ENCODE peak calls at places on chromosomes 2 and 18, in eight cellular contexts. U is heart left ventricle, M is tibial artery, Z is endodermal cell, D is GM12864, S is AG10803, B is endothelial cell, C is GM10248. R is an unnamed sample.

GRCh38 chr2:109318150-109318948 is 189.3 kb downstream of the SH3RF3 start:
- DNase-seq in U (peak; percentile 59), M (peak; percentile 89), Z (no peak), D (no peak), S (peak; percentile 95), B (no peak), C (no peak), R (no peak)

GRCh38 chr18:73980289-73980979 is 167.2 kb downstream of the FBXO15 start:
- DNase-seq in U (no peak), M (no peak), Z (peak; percentile 88), D (no peak), S (peak; percentile 21), B (peak; percentile 61), C (no peak), R (no peak)

GRCh38 chr2:72109904-72110303 is 37.8 kb downstream of the CYP26B1 start:
- DNase-seq in U (no peak), M (no peak), Z (peak; percentile 21), D (no peak), S (no peak), B (no peak), C (no peak), R (no peak)

GRCh38 chr18:49878567-49878966 is 65.2 kb upstream of the ACAA2 start:
- DNase-seq in U (no peak), M (no peak), Z (no peak), D (no peak), S (no peak), B (no peak), C (no peak), R (no peak)

GRCh38 chr2:64228126-64228678 is 84.0 kb upstream of the PELI1 start:
- DNase-seq in U (peak; percentile 86), M (peak; percentile 86), Z (peak; percentile 95), D (peak; percentile 39), S (peak; percentile 37), B (peak; percentile 81), C (peak; percentile 85), R (peak; percentile 79)

GRCh38 chr2:19198376-19198775 is 160.0 kb downstream of the OSR1 start:
- DNase-seq in U (peak; percentile 23), M (no peak), Z (no peak), D (no peak), S (peak; percentile 60), B (no peak), C (no peak), R (no peak)

GRCh38 chr2:191352536-191352935 is 107.3 kb downstream of the MYO1B start:
- DNase-seq in U (no peak), M (no peak), Z (no peak), D (no peak), S (peak; percentile 87), B (no peak), C (no peak), R (no peak)

GRCh38 chr2:128505150-128505490 is 186.5 kb upstream of the HS6ST1 start:
- DNase-seq in U (no peak), M (peak; percentile 47), Z (peak; percentile 41), D (no peak), S (no peak), B (no peak), C (no peak), R (no peak)

GRCh38 chr18:55337153-55337552 is 250.8 kb downstream of the TCF4 start:
- DNase-seq in U (no peak), M (no peak), Z (no peak), D (no peak), S (no peak), B (no peak), C (no peak), R (no peak)

GRCh38 chr2:226725096-226725495 is 74.5 kb downstream of the IRS1 start:
- DNase-seq in U (no peak), M (no peak), Z (no peak), D (no peak), S (no peak), B (no peak), C (no peak), R (no peak)

GRCh38 chr18:21930177-21930576 is 189.6 kb downstream of the MIB1 start:
- DNase-seq in U (no peak), M (no peak), Z (no peak), D (no peak), S (no peak), B (no peak), C (no peak), R (no peak)

GRCh38 chr2:127025357-127026062 is 81.4 kb downstream of the BIN1 start:
- DNase-seq in U (peak; percentile 48), M (peak; percentile 77), Z (peak; percentile 97), D (peak; percentile 13), S (peak; percentile 56), B (peak; percentile 84), C (peak; percentile 61), R (peak; percentile 61)

GRCh38 chr18:12597775-12598174 is 60.1 kb downstream of the SPIRE1 start:
- DNase-seq in U (no peak), M (no peak), Z (no peak), D (no peak), S (peak; percentile 94), B (no peak), C (no peak), R (no peak)

GRCh38 chr2:45045706-45046105 is 36.5 kb upstream of the SIX2 start:
- DNase-seq in U (no peak), M (no peak), Z (no peak), D (no peak), S (no peak), B (no peak), C (no peak), R (no peak)

GRCh38 chr2:53422979-53423378 is 344.6 kb upstream of the CHAC2 start:
- DNase-seq in U (no peak), M (no peak), Z (peak; percentile 79), D (peak; percentile 12), S (peak; percentile 65), B (peak; percentile 42), C (peak; percentile 31), R (peak; percentile 45)

GRCh38 chr2:25887624-25888242 is 9.4 kb upstream of the ASXL2 start:
- DNase-seq in U (no peak), M (no peak), Z (no peak), D (no peak), S (no peak), B (no peak), C (no peak), R (no peak)

DNA sequence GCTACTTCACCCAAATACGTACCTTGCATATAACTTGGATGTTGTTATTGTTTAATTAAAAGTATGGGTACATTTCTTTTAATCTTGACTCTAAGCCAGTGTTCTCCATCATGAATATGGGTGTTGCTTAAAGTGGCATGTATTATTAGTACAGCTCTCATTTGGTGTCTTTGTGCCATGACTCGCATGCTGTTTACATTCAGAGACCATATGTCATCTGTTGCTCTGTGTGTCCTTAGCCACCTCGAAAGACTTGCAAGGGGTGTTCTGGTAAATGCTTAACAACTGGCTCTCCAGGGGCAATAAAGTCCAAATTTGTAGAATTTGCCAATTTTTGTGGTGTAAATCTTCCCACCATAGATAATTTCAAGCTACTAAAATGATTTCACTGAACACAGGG is 154.5 kb upstream of the FN1 start:
- DNase-seq in U (no peak), M (no peak), Z (no peak), D (no peak), S (peak; percentile 62), B (no peak), C (no peak), R (no peak)
- TF ChIP-seq CTCF in U (no peak), M (no peak), Z (no peak), D (no peak), S (no peak), B (no peak), C (no peak), R (no peak)

DNA sequence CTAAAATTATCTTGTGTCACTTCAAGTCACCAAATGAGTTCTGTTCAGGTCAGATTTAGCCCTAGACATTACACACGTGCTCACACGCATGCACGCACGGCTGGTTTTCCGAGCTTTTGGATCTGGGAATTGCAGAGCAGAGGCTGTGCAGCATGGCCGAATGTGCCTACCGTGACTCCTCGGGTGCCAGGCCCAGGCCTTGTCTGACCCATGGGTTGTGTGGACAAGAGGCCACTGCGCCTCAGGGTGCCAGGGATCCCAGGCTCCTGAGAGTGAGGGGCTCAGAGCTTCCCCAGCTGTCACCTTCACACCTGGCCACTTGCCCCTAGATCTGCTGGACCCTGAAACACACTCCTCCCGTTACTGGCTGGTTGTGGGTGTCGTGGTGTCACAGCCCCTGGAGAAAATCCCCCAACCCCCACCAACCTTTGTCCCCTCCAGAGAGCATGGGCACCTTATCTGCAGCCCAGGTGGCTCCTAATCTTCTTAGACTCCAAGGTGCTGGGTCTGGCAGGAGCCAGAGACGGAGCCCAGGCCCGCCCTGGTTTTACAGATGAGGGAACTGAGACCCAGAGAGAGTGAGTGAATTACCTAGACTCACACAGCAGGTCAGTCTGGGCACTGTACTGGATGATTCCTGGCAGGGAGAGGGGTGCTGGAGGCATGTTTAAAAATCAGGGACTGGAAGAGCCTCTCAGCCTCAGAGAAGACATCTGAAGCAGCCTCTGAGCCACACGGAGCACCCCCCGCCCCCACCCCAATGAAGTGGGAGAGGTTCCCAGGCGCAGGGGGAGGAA is 56.8 kb downstream of the ATOH8 start:
- DNase-seq in U (no peak), M (peak; percentile 68), Z (no peak), D (no peak), S (peak; percentile 40), B (no peak), C (no peak), R (no peak)
- TF ChIP-seq CTCF in U (no peak), M (no peak), Z (no peak), D (no peak), S (no peak), B (no peak), C (no peak), R (no peak)

GRCh38 chr18:76823574-76823973 is 1.2 kb downstream of the ZNF236 start:
- DNase-seq in U (no peak), M (no peak), Z (peak; percentile 82), D (no peak), S (no peak), B (peak; percentile 68), C (peak; percentile 44), R (peak; percentile 47)
- TF ChIP-seq CTCF in U (no peak), M (no peak), Z (peak; percentile 63), D (peak; percentile 33), S (peak; percentile 36), B (no peak), C (peak; percentile 26), R (no peak)

GRCh38 chr18:11398625-11399024 is 210.8 kb upstream of the SLC35G4 start:
- DNase-seq in U (no peak), M (no peak), Z (no peak), D (no peak), S (no peak), B (no peak), C (no peak), R (no peak)
- TF ChIP-seq CTCF in U (no peak), M (no peak), Z (peak; percentile 60), D (peak; percentile 31), S (no peak), B (peak; percentile 23), C (no peak), R (no peak)

GRCh38 chr2:120904379-120904778 is 168.7 kb downstream of the GLI2 start:
- DNase-seq in U (no peak), M (no peak), Z (peak; percentile 61), D (no peak), S (no peak), B (no peak), C (no peak), R (no peak)
- TF ChIP-seq CTCF in U (no peak), M (no peak), Z (no peak), D (no peak), S (no peak), B (no peak), C (no peak), R (no peak)

GRCh38 chr2:157302492-157303099 is 23.0 kb downstream of the ERMN start:
- DNase-seq in U (no peak), M (no peak), Z (no peak), D (no peak), S (peak; percentile 50), B (peak; percentile 27), C (peak; percentile 34), R (peak; percentile 34)
- TF ChIP-seq CTCF in U (peak; percentile 68), M (peak; percentile 76), Z (peak; percentile 89), D (peak; percentile 56), S (peak; percentile 82), B (peak; percentile 91), C (peak; percentile 61), R (peak; percentile 30)

GRCh38 chr2:232385660-232386489 is 7.3 kb downstream of the ALPP start:
- DNase-seq in U (no peak), M (no peak), Z (no peak), D (no peak), S (peak; percentile 94), B (no peak), C (no peak), R (no peak)
- TF ChIP-seq CTCF in U (no peak), M (no peak), Z (peak; percentile 16), D (no peak), S (peak; percentile 4), B (peak; percentile 16), C (no peak), R (no peak)

R was measured in GM20000.